ENCODE peak calls at places on chromosomes 3 and 15, in eight cellular contexts. Y is cardiac muscle cell; G is H54; J is activated CD8-positive, alpha-beta T cell treated with anti-CD3 and anti-CD28 coated beads for 36 hours; A is mesendoderm; N is SHP77 treated with DMSO at 0.1 percent for 48 hours; W is HEK293T; H is HFFc6. O is an unnamed sample.

GRCh38 chr15:100853676-100854440 is 25.8 kb upstream of the ALDH1A3 start:
- DNase-seq in Y (no peak), G (no peak), J (no peak), A (no peak), N (no peak), W (no peak), H (no peak), O (no peak)

GRCh38 chr3:114417682-114418081 is 123.9 kb downstream of the TIGIT start:
- DNase-seq in Y (peak), G (no peak), J (no peak), A (no peak), N (no peak), W (no peak), H (no peak), O (no peak)

GRCh38 chr3:159266779-159267178 is 464.9 kb downstream of the MFSD1 start:
- DNase-seq in Y (peak), G (peak), J (peak), A (peak), N (peak), W (peak), H (peak), O (no peak)

GRCh38 chr3:58116161-58116955 is 94.4 kb downstream of the DNASE1L3 start:
- DNase-seq in Y (no peak), G (no peak), J (peak), A (no peak), N (no peak), W (no peak), H (no peak), O (peak)

GRCh38 chr15:25739687-25740121 is 123.4 kb downstream of the ATP10A start:
- DNase-seq in Y (peak), G (no peak), J (peak), A (peak), N (no peak), W (no peak), H (peak), O (peak)

GRCh38 chr3:14405120-14405885 is 2.9 kb downstream of the SLC6A6 start:
- DNase-seq in Y (peak), G (no peak), J (no peak), A (no peak), N (no peak), W (no peak), H (no peak), O (no peak)

GRCh38 chr3:155070932-155071387 is 9.2 kb upstream of the MME start:
- DNase-seq in Y (peak), G (peak), J (no peak), A (peak), N (no peak), W (no peak), H (peak), O (no peak)

GRCh38 chr15:34102175-34102925 is 467 bp downstream of the PGBD4 start:
- DNase-seq in Y (no peak), G (no peak), J (no peak), A (no peak), N (no peak), W (no peak), H (no peak), O (no peak)

GRCh38 chr3:134236505-134236904 is 14.2 kb downstream of the RYK start:
- DNase-seq in Y (no peak), G (no peak), J (no peak), A (no peak), N (no peak), W (no peak), H (no peak), O (no peak)

GRCh38 chr3:3639078-3639477 is 160.2 kb upstream of the LRRN1 start:
- DNase-seq in Y (no peak), G (no peak), J (no peak), A (no peak), N (no peak), W (no peak), H (no peak), O (no peak)

GRCh38 chr15:57560976-57561711 is 30.6 kb upstream of the MYZAP start:
- DNase-seq in Y (peak), G (peak), J (peak), A (peak), N (peak), W (peak), H (peak), O (peak)

GRCh38 chr3:125219261-125219701 is 6.7 kb upstream of the SLC12A8 start:
- DNase-seq in Y (no peak), G (no peak), J (no peak), A (no peak), N (no peak), W (no peak), H (no peak), O (no peak)

GRCh38 chr15:62870216-62870615 is 172.3 kb upstream of the TPM1 start:
- DNase-seq in Y (no peak), G (no peak), J (no peak), A (no peak), N (no peak), W (no peak), H (no peak), O (no peak)

GRCh38 chr15:88605507-88606436 is 15.4 kb upstream of the AEN start:
- DNase-seq in Y (peak), G (no peak), J (peak), A (peak), N (no peak), W (peak), H (no peak), O (peak)

GRCh38 chr15:87500240-87500639 is 756.3 kb downstream of the NTRK3 start:
- DNase-seq in Y (no peak), G (no peak), J (no peak), A (peak), N (no peak), W (no peak), H (no peak), O (no peak)

GRCh38 chr3:193895409-193895808 is 240.5 kb upstream of the HES1 start:
- DNase-seq in Y (no peak), G (no peak), J (no peak), A (no peak), N (no peak), W (no peak), H (no peak), O (no peak)

GRCh38 chr15:88484781-88485246 is 17.3 kb downstream of the MRPS11 start:
- DNase-seq in Y (peak), G (no peak), J (no peak), A (peak), N (no peak), W (no peak), H (peak), O (no peak)

GRCh38 chr3:133404925-133405324 is 5.1 kb downstream of the BFSP2 start:
- DNase-seq in Y (no peak), G (no peak), J (no peak), A (no peak), N (peak), W (no peak), H (no peak), O (no peak)

GRCh38 chr15:42150246-42150970 is 6.0 kb downstream of the PLA2G4F start:
- DNase-seq in Y (no peak), G (no peak), J (no peak), A (no peak), N (no peak), W (no peak), H (no peak), O (no peak)

GRCh38 chr3:183555541-183556081 is at the start of gene KLHL6:
- DNase-seq in Y (peak), G (no peak), J (peak), A (peak), N (no peak), W (no peak), H (no peak), O (peak)

GRCh38 chr3:33993631-33994030 is 195.2 kb downstream of the PDCD6IP start:
- DNase-seq in Y (no peak), G (no peak), J (no peak), A (no peak), N (no peak), W (no peak), H (no peak), O (no peak)

GRCh38 chr15:76064375-76064774 is 4.6 kb downstream of the TMEM266 start:
- DNase-seq in Y (no peak), G (no peak), J (no peak), A (no peak), N (no peak), W (no peak), H (no peak), O (no peak)

GRCh38 chr15:37095993-37096877 is 4.1 kb downstream of the MEIS2 start:
- DNase-seq in Y (peak), G (no peak), J (no peak), A (peak), N (no peak), W (no peak), H (no peak), O (no peak)

GRCh38 chr3:126878664-126879063 is 104.3 kb upstream of the PLXNA1 start:
- DNase-seq in Y (no peak), G (no peak), J (no peak), A (no peak), N (no peak), W (no peak), H (no peak), O (no peak)

GRCh38 chr15:70557506-70558258 is 205.7 kb downstream of the UACA start:
- DNase-seq in Y (no peak), G (no peak), J (no peak), A (no peak), N (no peak), W (no peak), H (no peak), O (no peak)

GRCh38 chr15:82664021-82664420 is 16.9 kb upstream of the CPEB1 start:
- DNase-seq in Y (no peak), G (no peak), J (no peak), A (no peak), N (no peak), W (no peak), H (no peak), O (no peak)

GRCh38 chr3:113516115-113516505 is 1.2 kb upstream of the SPICE1 start:
- DNase-seq in Y (no peak), G (no peak), J (no peak), A (no peak), N (peak), W (no peak), H (no peak), O (no peak)

GRCh38 chr3:42159147-42159546 is 68.0 kb downstream of the TRAK1 start:
- DNase-seq in Y (no peak), G (no peak), J (no peak), A (no peak), N (no peak), W (no peak), H (no peak), O (no peak)